ENCODE peak calls at places on chromosome 13, in nine cellular contexts. K is ascending aorta; F is tibial artery; U is fibroblast of lung; M is CD4-positive, alpha-beta T cell; D is AG04450; P is right atrium auricular region; B is BJ; Q is bronchial epithelial cell. L is an unnamed sample. For H3K27me3, the result is how much of the 10 kb centered on the place peaks cover.

GRCh38 chr13:65926750-65927171 is 1303.4 kb downstream of the PCDH9 start:
- DNase-seq in K (peak), F (no peak), U (no peak), M (no peak), D (no peak), P (no peak), B (no peak), Q (no peak), L (peak)

GRCh38 chr13:36819811-36820140 is 754 bp downstream of the RFXAP start:
- DNase-seq in K (no peak), F (no peak), U (peak), M (peak), D (no peak), P (no peak), B (no peak), Q (no peak), L (peak)

GRCh38 chr13:110319774-110320509 is 12.9 kb downstream of the COL4A2 start:
- DNase-seq in K (peak), F (no peak), U (peak), M (no peak), D (no peak), P (peak), B (peak), Q (peak), L (no peak)

GRCh38 chr13:98368019-98368418 is 190.9 kb upstream of the RNF113B start:
- DNase-seq in K (no peak), F (no peak), U (peak), M (no peak), D (peak), P (no peak), B (peak), Q (no peak), L (no peak)

GRCh38 chr13:26540319-26540718 is 17.2 kb upstream of the WASF3 start:
- DNase-seq in K (no peak), F (no peak), U (no peak), M (no peak), D (no peak), P (no peak), B (no peak), Q (no peak), L (no peak)

GRCh38 chr13:104694397-104694796 is 1628.2 kb upstream of the SLC10A2 start:
- DNase-seq in K (no peak), F (no peak), U (no peak), M (no peak), D (no peak), P (no peak), B (no peak), Q (no peak), L (no peak)

GRCh38 chr13:47726394-47726793 is 274.7 kb downstream of the SUCLA2 start:
- DNase-seq in K (no peak), F (no peak), U (no peak), M (no peak), D (no peak), P (no peak), B (no peak), Q (peak), L (no peak)

GRCh38 chr13:62556973-62557372 is 1141.3 kb upstream of the PCDH20 start:
- DNase-seq in K (no peak), F (no peak), U (no peak), M (no peak), D (no peak), P (no peak), B (no peak), Q (peak), L (no peak)

GRCh38 chr13:46295531-46296464 is 84.1 kb downstream of the LRRC63 start:
- DNase-seq in K (peak), F (peak), U (peak), M (peak), D (peak), P (peak), B (peak), Q (peak), L (no peak)

GRCh38 chr13:59458908-59459579 is 704.7 kb downstream of the DIAPH3 start:
- DNase-seq in K (no peak), F (no peak), U (peak), M (no peak), D (peak), P (no peak), B (peak), Q (peak), L (no peak)

GRCh38 chr13:106649495-106649894 is 81.6 kb upstream of the ARGLU1 start:
- DNase-seq in K (no peak), F (no peak), U (peak), M (no peak), D (no peak), P (no peak), B (no peak), Q (peak), L (no peak)

GRCh38 chr13:52659340-52659739 is 6.7 kb downstream of the SUGT1 start:
- DNase-seq in K (no peak), F (no peak), U (no peak), M (no peak), D (no peak), P (no peak), B (no peak), Q (no peak), L (no peak)

GRCh38 chr13:104460553-104460952 is 1394.3 kb upstream of the SLC10A2 start:
- DNase-seq in K (no peak), F (no peak), U (peak), M (no peak), D (no peak), P (no peak), B (no peak), Q (peak), L (no peak)

GRCh38 chr13:96089139-96089538 is 768 bp upstream of the HS6ST3 start:
- DNase-seq in K (no peak), F (no peak), U (no peak), M (no peak), D (no peak), P (no peak), B (no peak), Q (no peak), L (no peak)

GRCh38 chr13:110265682-110266430 is 41.1 kb downstream of the COL4A1 start:
- DNase-seq in K (peak), F (peak), U (no peak), M (no peak), D (no peak), P (peak), B (no peak), Q (no peak), L (peak)

GRCh38 chr13:108609353-108609752 is 20.1 kb upstream of the MYO16 start:
- DNase-seq in K (no peak), F (no peak), U (peak), M (no peak), D (peak), P (no peak), B (peak), Q (peak), L (no peak)

GRCh38 chr13:44278164-44278563 is 95.5 kb upstream of the SERP2 start:
- DNase-seq in K (no peak), F (no peak), U (peak), M (no peak), D (no peak), P (no peak), B (no peak), Q (no peak), L (no peak)

GRCh38 chr13:71303144-71303543 is 563.9 kb downstream of the DACH1 start:
- DNase-seq in K (no peak), F (no peak), U (no peak), M (no peak), D (no peak), P (no peak), B (no peak), Q (peak), L (no peak)

GRCh38 chr13:49517461-49517860 is 21.7 kb downstream of the PHF11 start:
- DNase-seq in K (no peak), F (no peak), U (peak), M (no peak), D (no peak), P (no peak), B (no peak), Q (no peak), L (peak)
- TF ChIP-seq CTCF in K (no peak), F (no peak), U (peak), M (peak), D (peak), P (no peak), B (peak), Q (no peak), L (peak)

GRCh38 chr13:20191902-20192469 is 752 bp downstream of the GJB2 start:
- DNase-seq in K (no peak), F (no peak), U (no peak), M (no peak), D (no peak), P (no peak), B (no peak), Q (no peak), L (no peak)

GRCh38 chr13:20191311-20191901 is 1.3 kb downstream of the GJB2 start:
- DNase-seq in K (no peak), F (no peak), U (no peak), M (no peak), D (no peak), P (no peak), B (no peak), Q (no peak), L (no peak)

GRCh38 chr13:20188649-20189553 is 3.8 kb downstream of the GJB2 start:
- DNase-seq in K (no peak), F (no peak), U (no peak), M (no peak), D (no peak), P (no peak), B (no peak), Q (no peak), L (peak)

GRCh38 chr13:20192470-20193141 is at the start of gene GJB2:
- DNase-seq in K (no peak), F (no peak), U (no peak), M (no peak), D (no peak), P (no peak), B (no peak), Q (no peak), L (no peak)

GRCh38 chr13:20190481-20191310 is 2.0 kb downstream of the GJB2 start:
- DNase-seq in K (no peak), F (no peak), U (peak), M (no peak), D (peak), P (no peak), B (no peak), Q (peak), L (no peak)
- H3K27me3 ChIP-seq in K (under half), F (under half), U (half or more), M (half or more), D (under half), P (under half), B (under half), Q (under half), L (half or more)

GRCh38 chr13:38582133-38582532 is 104.7 kb upstream of the FREM2 start:
- DNase-seq in K (no peak), F (no peak), U (peak), M (no peak), D (no peak), P (no peak), B (peak), Q (peak), L (peak)
- TF ChIP-seq CTCF in K (peak), F (peak), U (peak), M (no peak), D (peak), P (no peak), B (peak), Q (peak), L (peak)

DNA sequence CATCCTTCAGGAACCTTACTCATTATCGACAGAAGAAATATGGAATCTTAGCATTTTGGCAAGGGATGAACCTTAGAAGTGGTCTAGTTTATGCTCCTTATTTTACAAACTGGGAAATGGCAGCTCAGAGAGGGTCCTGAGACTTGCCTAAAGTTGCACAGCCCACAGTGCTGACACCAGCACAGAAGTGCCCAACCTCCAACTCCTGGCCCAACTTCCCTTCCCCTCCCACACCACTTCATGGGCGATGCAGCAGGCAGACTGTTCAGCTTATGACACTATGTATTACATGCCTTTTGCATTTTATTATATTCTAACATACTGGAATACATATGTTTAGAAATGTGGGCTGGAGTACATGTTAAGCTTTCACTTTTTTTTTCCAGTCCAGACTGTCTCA is 3.5 kb downstream of the GJA3 start:
- DNase-seq in K (no peak), F (no peak), U (no peak), M (no peak), D (no peak), P (peak), B (no peak), Q (no peak), L (no peak)
- H3K27me3 ChIP-seq in K (under half), F (under half), U (under half), M (under half), D (under half), P (under half), B (under half), Q (under half), L (half or more)

GRCh38 chr13:83121904-83122303 is 760.4 kb downstream of the SLITRK1 start:
- DNase-seq in K (no peak), F (no peak), U (no peak), M (no peak), D (no peak), P (no peak), B (no peak), Q (no peak), L (peak)
- TF ChIP-seq CTCF in K (no peak), F (no peak), U (no peak), M (no peak), D (no peak), P (no peak), B (no peak), Q (no peak), L (no peak)

DNA sequence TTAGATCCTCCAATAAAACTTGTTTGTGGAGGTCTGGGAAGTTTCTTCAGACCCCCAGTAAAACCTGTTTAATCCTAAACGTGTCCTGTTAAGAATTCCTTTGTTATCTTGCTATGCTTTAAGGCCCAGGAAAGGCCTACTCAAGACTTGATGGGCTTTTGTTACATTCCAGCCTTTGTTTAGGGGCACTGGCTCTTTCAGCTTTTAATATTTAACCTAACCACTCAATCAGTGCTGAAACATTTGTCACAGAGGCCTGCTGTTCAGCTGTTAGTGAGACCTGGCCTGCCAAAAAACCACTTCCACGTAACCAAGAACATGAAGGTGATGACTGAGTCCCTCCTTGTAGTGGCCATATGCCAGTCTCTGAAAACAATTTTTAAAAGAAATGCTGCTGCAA is 41.7 kb downstream of the PCDH17 start:
- DNase-seq in K (no peak), F (no peak), U (no peak), M (no peak), D (no peak), P (no peak), B (no peak), Q (no peak), L (no peak)
- H3K27me3 ChIP-seq in K (under half), F (under half), U (under half), M (under half), D (under half), P (under half), B (under half), Q (under half), L (under half)

GRCh38 chr13:60654405-60654804 is 257.4 kb downstream of the TDRD3 start:
- DNase-seq in K (no peak), F (peak), U (peak), M (no peak), D (no peak), P (peak), B (no peak), Q (peak), L (peak)
- TF ChIP-seq CTCF in K (no peak), F (peak), U (peak), M (no peak), D (peak), P (peak), B (no peak), Q (peak), L (peak)